ENCODE peak calls at places on chromosome 10, in six cellular contexts. J, I, U, P, L and G are unnamed samples.

GRCh38 chr10:21972584-21972983 is 30.9 kb downstream of the DNAJC1 start:
- DNase-seq in L (no peak), P (no peak), J (no peak), U (no peak), I (no peak), G (no peak)

GRCh38 chr10:5559642-5560141 is 34.9 kb downstream of the CALML3 start:
- DNase-seq in I (peak; percentile 69), P (peak; percentile 78), U (no peak), J (no peak), L (no peak), G (peak; percentile 84)

GRCh38 chr10:80493482-80494021 is 39.4 kb downstream of the TSPAN14 start:
- DNase-seq in J (no peak), I (peak; percentile 94), L (no peak), P (no peak), U (no peak), G (peak; percentile 50)

GRCh38 chr10:12771956-12772355 is 229.6 kb downstream of the CCDC3 start:
- DNase-seq in L (no peak), J (no peak), U (no peak), I (no peak), P (no peak), G (no peak)

GRCh38 chr10:48242160-48242904 is 32.2 kb downstream of the FRMPD2 start:
- DNase-seq in L (no peak), P (peak; percentile 32), U (no peak), J (no peak), I (no peak), G (no peak)

GRCh38 chr10:89274928-89275327 is 23.4 kb upstream of the LIPA start:
- DNase-seq in J (no peak), I (peak; percentile 74), P (no peak), L (no peak), U (no peak), G (peak; percentile 63)

GRCh38 chr10:91378061-91378460 is 32.1 kb upstream of the HECTD2 start:
- DNase-seq in I (peak; percentile 56), J (no peak), L (no peak), P (no peak), U (no peak), G (peak; percentile 88)

GRCh38 chr10:69367469-69367868 is 49.2 kb downstream of the TACR2 start:
- DNase-seq in I (no peak), L (no peak), P (no peak), U (no peak), J (no peak), G (no peak)

GRCh38 chr10:105973252-105973877 is 1191.1 kb downstream of the SORCS1 start:
- DNase-seq in I (no peak), J (no peak), P (no peak), L (no peak), U (no peak), G (no peak)

GRCh38 chr10:84328303-84329093 is at the start of gene CCSER2:
- DNase-seq in P (peak; percentile 99), I (peak; percentile 91), J (peak; percentile 99), L (peak; percentile 98), U (peak; percentile 98), G (peak; percentile 89)

GRCh38 chr10:129758591-129759021 is 205.5 kb downstream of the EBF3 start:
- DNase-seq in P (peak; percentile 53), U (no peak), J (no peak), L (no peak), I (no peak), G (no peak)

GRCh38 chr10:121994429-121994881 is 5.5 kb downstream of the TACC2 start:
- DNase-seq in I (no peak), U (peak; percentile 66), P (peak; percentile 92), J (peak; percentile 47), L (no peak), G (no peak)

GRCh38 chr10:117411440-117412428 is 36.5 kb upstream of the PDZD8 start:
- DNase-seq in L (no peak), P (no peak), U (no peak), I (no peak), J (no peak), G (no peak)

GRCh38 chr10:131651674-131652093 is 249.1 kb upstream of the PPP2R2D start:
- DNase-seq in J (no peak), P (no peak), I (no peak), U (no peak), L (no peak), G (no peak)

GRCh38 chr10:77926566-77927342 is at the start of gene DLG5:
- DNase-seq in J (peak; percentile 70), L (peak; percentile 31), P (peak; percentile 92), I (peak; percentile 55), U (peak; percentile 73), G (no peak)

GRCh38 chr10:77247076-77247561 is 390.5 kb downstream of the KCNMA1 start:
- DNase-seq in P (no peak), I (peak; percentile 93), J (no peak), U (no peak), L (no peak), G (peak; percentile 77)

GRCh38 chr10:23525406-23525805 is 86.5 kb downstream of the OTUD1 start:
- DNase-seq in J (no peak), I (peak; percentile 14), L (no peak), P (no peak), U (no peak), G (no peak)
- TF ChIP-seq CTCF in J (peak; percentile 12), I (no peak), L (peak; percentile 27), P (peak; percentile 17), U (peak; percentile 68), G (no peak)

GRCh38 chr10:87053121-87053520 is 33.0 kb downstream of the FAM25A start:
- DNase-seq in L (no peak), J (no peak), U (peak; percentile 37), I (peak; percentile 49), P (no peak), G (no peak)

GRCh38 chr10:87059401-87059800 is 35.2 kb downstream of the GLUD1 start:
- DNase-seq in I (no peak), U (no peak), J (no peak), L (no peak), P (no peak), G (no peak)

GRCh38 chr10:87053577-87054181 is 33.6 kb downstream of the FAM25A start:
- DNase-seq in L (no peak), P (no peak), I (no peak), J (no peak), U (no peak), G (no peak)

GRCh38 chr10:87058171-87058570 is 36.5 kb downstream of the GLUD1 start:
- DNase-seq in L (no peak), J (no peak), U (no peak), I (no peak), P (no peak), G (no peak)

DNA sequence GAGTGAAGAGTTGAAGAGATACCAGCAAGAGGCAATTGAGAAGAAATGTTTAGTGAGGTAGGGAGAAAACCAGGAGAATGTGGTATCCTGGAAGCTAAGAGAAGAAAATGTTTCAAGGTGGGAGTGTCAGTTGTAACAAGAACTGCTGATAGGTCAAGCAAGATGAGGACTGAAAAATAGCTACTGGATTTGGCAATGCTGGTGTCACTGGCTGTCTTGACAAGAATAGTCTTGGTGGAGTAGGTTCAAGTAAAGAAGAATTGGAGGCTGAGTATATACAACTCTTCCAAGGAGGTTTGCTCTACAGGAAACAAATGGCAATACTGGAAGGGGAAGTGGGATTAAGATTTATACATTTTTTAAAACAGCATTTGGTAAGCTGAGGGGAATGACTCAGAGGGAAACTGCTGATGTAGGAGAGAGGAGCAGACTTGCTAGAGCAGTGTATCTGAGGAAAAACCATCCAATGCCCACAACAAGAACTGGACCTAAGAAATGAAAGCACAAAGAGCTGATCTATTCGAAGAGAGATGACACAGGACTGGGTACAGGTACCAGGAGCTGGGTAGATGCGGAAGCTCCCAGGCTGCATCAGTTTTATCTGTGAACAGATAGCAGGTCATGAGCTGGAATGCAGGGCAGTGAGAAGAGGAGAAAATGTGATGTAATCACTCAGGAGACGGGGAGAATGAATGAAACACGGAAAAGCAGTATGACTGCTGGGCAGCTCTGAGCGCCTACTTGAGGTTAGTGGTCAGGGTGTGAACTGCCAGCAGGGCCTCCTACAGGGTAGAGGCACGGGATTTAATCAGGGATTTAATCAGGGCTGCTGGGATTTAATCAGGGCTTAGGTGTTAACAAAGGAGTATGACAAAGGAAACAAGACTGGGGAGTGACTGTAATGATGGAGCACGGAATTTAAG is 34.5 kb downstream of the FAM25A start:
- DNase-seq in P (no peak), L (no peak), U (no peak), I (peak; percentile 64), J (peak; percentile 40), G (peak; percentile 69)
- TF ChIP-seq CTCF in P (no peak), L (peak; percentile 11), U (no peak), I (peak; percentile 51), J (peak; percentile 42), G (peak; percentile 52)

GRCh38 chr10:25933653-25934608 is at the start of gene MYO3A:
- DNase-seq in J (no peak), L (no peak), I (no peak), P (no peak), U (no peak), G (no peak)
- TF ChIP-seq CTCF in J (no peak), L (no peak), I (no peak), P (no peak), U (no peak), G (no peak)

GRCh38 chr10:63596924-63597323 is 75.7 kb downstream of the REEP3 start:
- DNase-seq in P (no peak), J (no peak), U (no peak), L (no peak), I (no peak), G (no peak)

GRCh38 chr10:63591600-63592379 is 70.6 kb downstream of the REEP3 start:
- DNase-seq in P (no peak), J (no peak), L (no peak), I (no peak), U (no peak), G (no peak)

GRCh38 chr10:63593576-63593975 is 72.4 kb downstream of the REEP3 start:
- DNase-seq in I (peak; percentile 85), U (no peak), J (no peak), L (no peak), P (no peak), G (peak; percentile 19)

GRCh38 chr10:63600540-63600939 is 79.3 kb downstream of the REEP3 start:
- DNase-seq in U (no peak), J (no peak), I (no peak), P (no peak), L (no peak), G (no peak)

DNA sequence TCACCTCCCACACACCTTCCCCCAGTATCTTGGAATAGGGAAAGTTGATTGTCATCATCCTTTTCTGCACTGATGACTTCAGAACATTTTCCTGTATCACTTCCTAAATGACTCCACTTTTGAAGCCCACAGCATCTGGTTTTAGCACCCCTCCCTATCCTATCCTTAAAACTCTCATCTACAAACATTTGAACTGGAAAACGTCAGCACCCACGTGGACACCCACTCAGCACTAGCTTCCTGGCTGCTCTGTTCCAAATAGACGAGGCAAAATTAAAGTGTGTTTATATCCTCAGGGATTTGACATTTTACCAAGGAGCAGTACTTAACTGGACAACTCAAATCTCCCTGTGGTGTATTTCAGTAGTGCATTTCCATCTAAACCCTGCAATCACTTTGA is 73.9 kb downstream of the REEP3 start:
- DNase-seq in U (no peak), I (peak; percentile 15), L (no peak), J (no peak), P (no peak), G (no peak)
- TF ChIP-seq CTCF in U (peak; percentile 43), I (no peak), L (no peak), J (no peak), P (no peak), G (no peak)

GRCh38 chr10:2714597-2714996 is 352.8 kb upstream of the PFKP start:
- DNase-seq in P (no peak), I (no peak), U (no peak), J (no peak), L (no peak), G (no peak)
- TF ChIP-seq CTCF in P (no peak), I (no peak), U (no peak), J (no peak), L (no peak), G (no peak)